ENCODE peak calls at places on chromosomes 5 and 9, in ten cellular contexts. T, O, Y, I, Q, W, R, S, P and D are unnamed samples.

GRCh38 chr5:159510282-159510681 is 180.0 kb upstream of the IL12B start:
- DNase-seq in Y (peak), W (peak), T (peak), S (peak), O (peak), I (peak), P (no peak), Q (no peak), R (peak), D (peak)

GRCh38 chr5:35183243-35183955 is 46.9 kb downstream of the PRLR start:
- DNase-seq in Q (no peak), Y (peak), P (no peak), S (no peak), W (peak), R (peak), O (peak), T (peak), I (no peak), D (peak)

GRCh38 chr5:135034186-135034962 is at the start of gene PITX1:
- DNase-seq in O (peak), P (no peak), Y (peak), T (peak), R (peak), Q (no peak), W (peak), I (no peak), S (no peak), D (peak)

GRCh38 chr9:82284758-82285157 is 296.2 kb downstream of the SPATA31D1 start:
- DNase-seq in Q (no peak), W (peak), I (no peak), R (peak), O (no peak), Y (no peak), S (no peak), T (no peak), P (no peak), D (no peak)

GRCh38 chr5:32462618-32463017 is 18.1 kb upstream of the ZFR start:
- DNase-seq in R (peak), Q (no peak), S (no peak), O (no peak), W (peak), T (no peak), I (no peak), Y (no peak), P (no peak), D (no peak)

GRCh38 chr9:4382722-4383317 is 83.0 kb upstream of the GLIS3 start:
- DNase-seq in O (peak), T (no peak), S (no peak), W (peak), Q (no peak), R (peak), Y (no peak), P (no peak), I (no peak), D (peak)

GRCh38 chr9:136541179-136541578 is 4.7 kb downstream of the NOTCH1 start:
- DNase-seq in R (no peak), Y (no peak), Q (no peak), O (no peak), T (no peak), I (no peak), S (no peak), W (peak), P (no peak), D (no peak)

GRCh38 chr9:127033784-127034183 is 88.7 kb downstream of the ANGPTL2 start:
- DNase-seq in P (no peak), W (peak), I (no peak), S (no peak), T (no peak), R (no peak), Y (no peak), O (peak), Q (no peak), D (peak)

GRCh38 chr5:59992206-59992605 is 98.7 kb upstream of the PDE4D start:
- DNase-seq in T (no peak), Y (no peak), Q (no peak), W (peak), P (no peak), O (no peak), R (no peak), S (no peak), I (no peak), D (no peak)

GRCh38 chr5:149959406-149960236 is 937 bp upstream of the SLC26A2 start:
- DNase-seq in I (no peak), Q (no peak), Y (peak), T (no peak), P (no peak), R (peak), O (peak), S (no peak), W (peak), D (peak)

GRCh38 chr5:74232281-74232680 is 408.2 kb downstream of the ENC1 start:
- DNase-seq in Q (no peak), O (no peak), S (no peak), W (peak), T (no peak), R (peak), I (peak), Y (no peak), P (no peak), D (no peak)

GRCh38 chr5:176771102-176771845 is 39.1 kb upstream of the UNC5A start:
- DNase-seq in W (no peak), O (peak), P (no peak), I (no peak), S (no peak), Y (no peak), Q (no peak), T (no peak), R (no peak), D (no peak)

GRCh38 chr5:74296685-74297084 is 343.8 kb downstream of the ENC1 start:
- DNase-seq in W (peak), T (no peak), P (no peak), R (peak), Y (peak), S (no peak), O (no peak), I (no peak), Q (no peak), D (peak)

GRCh38 chr9:137316012-137316981 is 14.2 kb upstream of the NRARP start:
- DNase-seq in T (no peak), Y (peak), P (peak), R (no peak), S (peak), O (peak), W (no peak), I (no peak), Q (no peak), D (peak)

GRCh38 chr9:113388833-113389232 is 12.0 kb upstream of the HDHD3 start:
- DNase-seq in W (no peak), O (no peak), P (no peak), Q (no peak), I (no peak), S (no peak), R (no peak), Y (no peak), T (no peak), D (no peak)

GRCh38 chr9:35001803-35002502 is 12.4 kb downstream of the DNAJB5 start:
- DNase-seq in P (no peak), R (peak), Y (no peak), O (no peak), I (no peak), T (no peak), W (peak), S (no peak), Q (no peak), D (peak)

GRCh38 chr5:57036621-57037160 is 84.8 kb upstream of the MIER3 start:
- DNase-seq in R (no peak), I (no peak), W (no peak), Y (peak), P (no peak), T (no peak), O (no peak), S (no peak), Q (no peak), D (no peak)

GRCh38 chr9:11192993-11193392 is 580.2 kb upstream of the PTPRD start:
- DNase-seq in W (no peak), T (no peak), R (peak), O (no peak), I (no peak), P (no peak), Y (no peak), Q (no peak), S (no peak), D (no peak)

GRCh38 chr5:168869615-168870227 is 290.6 kb upstream of the PANK3 start:
- DNase-seq in Q (no peak), T (no peak), W (peak), I (no peak), S (no peak), Y (no peak), P (no peak), O (no peak), R (no peak), D (no peak)

GRCh38 chr9:136711751-136712689 is at the start of gene DIPK1B:
- DNase-seq in I (no peak), Q (no peak), S (no peak), T (no peak), P (no peak), Y (peak), W (no peak), O (peak), R (no peak), D (no peak)

GRCh38 chr9:20219437-20219836 is 402.9 kb downstream of the MLLT3 start:
- DNase-seq in P (no peak), R (no peak), Q (no peak), W (no peak), I (no peak), O (no peak), T (no peak), S (no peak), Y (no peak), D (no peak)

GRCh38 chr5:1041225-1042186 is 32.9 kb downstream of the NKD2 start:
- DNase-seq in P (no peak), Y (no peak), Q (no peak), O (no peak), I (no peak), T (no peak), R (peak), W (no peak), S (no peak), D (no peak)

GRCh38 chr5:144711172-144711571 is 540.5 kb downstream of the KCTD16 start:
- DNase-seq in Q (no peak), I (no peak), P (no peak), W (no peak), R (no peak), T (no peak), Y (no peak), O (no peak), S (no peak), D (no peak)

GRCh38 chr9:112533660-112534059 is 47.0 kb downstream of the KIAA1958 start:
- DNase-seq in I (no peak), P (no peak), O (no peak), R (no peak), T (no peak), Q (no peak), Y (no peak), W (no peak), S (no peak), D (no peak)

GRCh38 chr5:163248333-163248732 is 189.1 kb upstream of the CCNG1 start:
- DNase-seq in Y (no peak), O (no peak), R (no peak), S (no peak), W (peak), I (no peak), Q (no peak), T (no peak), P (no peak), D (no peak)

GRCh38 chr9:112338561-112338960 is 5.1 kb upstream of the PTBP3 start:
- DNase-seq in Y (no peak), I (no peak), T (no peak), P (no peak), S (no peak), Q (no peak), R (peak), O (no peak), W (peak), D (peak)

GRCh38 chr5:39016587-39017275 is 57.5 kb downstream of the RICTOR start:
- DNase-seq in Q (no peak), W (peak), P (no peak), R (no peak), I (no peak), T (no peak), O (no peak), S (no peak), Y (no peak), D (peak)

GRCh38 chr9:34185778-34186551 is 7.1 kb downstream of the UBAP1 start:
- DNase-seq in I (peak), S (peak), R (peak), W (peak), Y (no peak), T (peak), P (no peak), Q (peak), O (no peak), D (peak)

GRCh38 chr5:177310757-177311173 is 933 bp downstream of the MXD3 start:
- DNase-seq in S (no peak), Q (no peak), Y (no peak), R (peak), T (no peak), W (no peak), P (no peak), O (peak), I (no peak), D (no peak)

GRCh38 chr9:100352201-100352726 is 478 bp downstream of the TEX10 start:
- DNase-seq in Q (no peak), R (peak), P (peak), S (peak), I (peak), W (peak), Y (peak), O (peak), T (peak), D (peak)

GRCh38 chr9:137613259-137613658 is 5.5 kb upstream of the EHMT1 start:
- DNase-seq in W (no peak), Y (no peak), T (no peak), I (no peak), P (no peak), Q (no peak), S (no peak), R (no peak), O (peak), D (no peak)

GRCh38 chr5:115686692-115687054 is 60.8 kb upstream of the TMED7 start:
- DNase-seq in S (no peak), I (no peak), W (peak), T (no peak), Q (peak), R (peak), O (no peak), P (no peak), Y (no peak), D (no peak)

GRCh38 chr5:6183391-6184390 is 194.7 kb downstream of the MED10 start:
- DNase-seq in O (no peak), P (no peak), I (no peak), Y (no peak), Q (no peak), S (no peak), R (no peak), W (no peak), T (no peak), D (no peak)

GRCh38 chr9:83537331-83538171 is 650 bp downstream of the FRMD3 start:
- DNase-seq in Y (peak), R (no peak), S (no peak), W (peak), P (no peak), T (no peak), I (no peak), Q (no peak), O (peak), D (peak)

GRCh38 chr5:102747386-102748166 is 7.5 kb upstream of the PAM start:
- DNase-seq in R (no peak), O (peak), I (no peak), S (no peak), Q (no peak), T (no peak), P (no peak), Y (no peak), W (no peak), D (no peak)

GRCh38 chr5:65391591-65391990 is 90.1 kb downstream of the ADAMTS6 start:
- DNase-seq in Q (no peak), T (no peak), W (peak), S (no peak), Y (no peak), R (no peak), P (no peak), O (no peak), I (no peak), D (peak)

GRCh38 chr5:179758905-179759304 is 26.3 kb downstream of the MAML1 start:
- DNase-seq in O (no peak), R (no peak), P (no peak), Q (no peak), S (no peak), T (no peak), W (peak), I (no peak), Y (no peak), D (no peak)
- H3K4me3 ChIP-seq in O (no peak), R (no peak), P (no peak), Q (no peak), S (no peak), T (no peak), W (no peak), I (no peak), Y (no peak), D (no peak)

DNA sequence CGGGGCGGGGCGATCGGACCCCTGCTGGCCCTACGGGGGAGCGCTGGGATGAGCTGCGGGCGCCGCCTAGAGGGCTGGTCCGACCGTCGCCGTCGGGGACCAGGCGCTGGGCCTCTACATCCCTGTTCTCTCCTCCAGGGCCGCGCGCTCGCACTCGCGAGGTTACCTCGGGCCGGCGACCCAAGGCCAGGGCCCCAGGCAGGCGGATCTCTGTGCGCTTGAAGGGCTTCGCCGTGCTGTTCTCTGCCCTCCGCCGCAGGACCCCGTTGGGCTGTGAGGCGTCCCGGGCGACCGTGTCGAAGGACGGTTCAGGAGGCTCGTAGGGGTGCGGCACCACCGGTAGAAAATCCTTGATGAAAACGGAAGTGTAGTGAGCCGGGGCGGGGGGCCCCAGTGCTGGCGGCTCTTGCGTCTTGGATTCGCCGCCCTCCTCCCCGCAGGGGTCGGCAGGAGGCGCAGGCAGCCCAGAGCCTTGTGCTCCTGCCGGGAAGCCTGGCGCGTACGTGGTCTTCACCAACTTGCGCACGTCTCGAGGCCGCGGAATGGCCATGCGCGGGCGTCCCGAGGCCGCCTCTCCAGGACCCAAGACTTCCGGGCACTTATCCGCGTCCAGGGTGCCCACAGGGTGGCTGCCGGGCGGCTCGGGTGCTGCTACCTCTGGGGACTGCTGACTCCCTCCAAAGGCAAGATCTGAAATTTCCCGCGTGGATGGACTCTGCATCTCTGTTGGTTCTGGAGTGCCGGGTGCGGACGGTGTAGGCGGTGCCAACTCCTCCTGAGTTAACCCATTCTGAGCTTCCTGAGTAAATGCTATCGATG is 2.0 kb downstream of the PROB1 start:
- DNase-seq in Q (no peak), P (no peak), S (no peak), O (peak), I (no peak), W (peak), Y (peak), R (peak), T (no peak), D (no peak)
- TF ChIP-seq CTCF in Q (peak), P (no peak), S (peak), O (peak), I (peak), W (peak), Y (peak), R (peak), T (peak), D (peak)

GRCh38 chr5:143400541-143401252 is 2.8 kb downstream of the NR3C1 start:
- DNase-seq in O (no peak), P (no peak), Y (no peak), S (no peak), Q (no peak), W (peak), R (peak), T (no peak), I (no peak), D (peak)
- H3K4me3 ChIP-seq in O (peak), P (peak), Y (no peak), S (peak), Q (no peak), W (peak), R (peak), T (peak), I (peak), D (peak)

GRCh38 chr9:108760841-108761240 is 94.9 kb downstream of the ACTL7B start:
- DNase-seq in Q (no peak), R (no peak), S (no peak), W (no peak), T (no peak), P (no peak), O (no peak), Y (no peak), I (no peak), D (no peak)

GRCh38 chr9:108759399-108759798 is 96.4 kb downstream of the ACTL7B start:
- DNase-seq in W (no peak), O (no peak), T (no peak), R (no peak), P (no peak), S (no peak), I (no peak), Q (no peak), Y (no peak), D (no peak)

GRCh38 chr9:108759835-108760234 is 96.0 kb downstream of the ACTL7B start:
- DNase-seq in W (no peak), O (no peak), Y (no peak), S (no peak), T (no peak), I (no peak), Q (no peak), R (no peak), P (no peak), D (no peak)

GRCh38 chr9:108755979-108756378 is 99.8 kb downstream of the ACTL7B start:
- DNase-seq in Y (no peak), R (no peak), I (no peak), P (no peak), W (no peak), T (no peak), S (no peak), O (no peak), Q (no peak), D (no peak)

DNA sequence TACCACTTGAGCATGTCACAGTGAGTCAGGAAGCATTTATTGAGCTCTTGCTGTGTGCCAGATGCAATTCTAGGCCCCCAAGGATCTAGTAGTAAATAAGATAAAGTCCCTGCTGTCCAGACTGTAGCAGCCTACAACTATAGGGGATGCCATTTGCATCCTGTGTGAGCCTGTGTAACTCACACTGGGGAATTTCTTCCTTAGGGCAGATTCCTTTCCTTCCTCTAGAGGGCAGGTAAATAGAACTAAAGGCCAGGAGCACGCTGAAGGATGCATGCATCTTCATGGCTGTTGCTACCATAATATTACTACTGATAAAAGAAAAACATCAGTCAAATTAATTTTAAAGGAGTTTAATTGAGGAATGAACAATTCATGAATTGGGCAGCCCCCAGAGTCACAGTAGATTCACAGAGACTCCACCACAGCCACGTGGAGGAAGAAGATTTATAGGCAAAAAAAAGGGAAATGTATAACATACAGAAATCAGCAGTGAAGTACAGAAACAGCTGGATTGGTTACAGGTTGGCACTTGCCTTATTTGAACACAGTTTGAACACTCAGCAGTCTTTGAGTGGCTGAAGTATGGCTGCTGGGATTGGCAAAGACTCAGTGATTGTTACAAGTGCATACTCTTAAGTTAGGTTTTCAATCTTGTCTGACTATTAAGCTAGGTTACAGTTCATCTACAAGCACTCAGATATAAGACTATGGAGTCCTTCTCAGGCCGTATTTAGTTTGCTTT is 98.9 kb downstream of the ACTL7B start:
- DNase-seq in R (peak), I (no peak), Q (no peak), S (no peak), T (no peak), P (no peak), Y (no peak), W (no peak), O (peak), D (no peak)
- TF ChIP-seq CTCF in R (peak), I (no peak), Q (peak), S (no peak), T (no peak), P (no peak), Y (peak), W (no peak), O (peak), D (peak)